ENCODE peak calls at places on chromosomes 7 and 10, in four cellular contexts. B is H7; X is T-helper 9 cell; F is central memory CD8-positive, alpha-beta T cell. O is an unnamed sample.

GRCh38 chr10:34507217-34507616 is 307.9 kb downstream of the PARD3 start:
- DNase-seq in X (no peak), F (no peak), B (no peak), O (peak)

GRCh38 chr7:91311844-91312243 is 47.6 kb downstream of the FZD1 start:
- DNase-seq in B (no peak), F (no peak), X (no peak), O (no peak)

GRCh38 chr7:111312966-111313365 is 222.0 kb downstream of the LRRN3 start:
- DNase-seq in B (no peak), F (no peak), X (no peak), O (peak)

GRCh38 chr10:12730809-12731519 is 270.5 kb downstream of the CCDC3 start:
- DNase-seq in F (no peak), X (no peak), B (no peak), O (no peak)

GRCh38 chr7:81457858-81458522 is 311.9 kb downstream of the HGF start:
- DNase-seq in X (no peak), F (no peak), B (no peak), O (peak)

GRCh38 chr7:24978837-24979469 is 1.0 kb downstream of the OSBPL3 start:
- DNase-seq in F (no peak), B (peak), X (no peak), O (peak)

GRCh38 chr10:15370212-15370740 is 813 bp downstream of the FAM171A1 start:
- DNase-seq in X (peak), F (no peak), B (peak), O (peak)

GRCh38 chr10:94991243-94991888 is 52.9 kb downstream of the CYP2C9 start:
- DNase-seq in X (no peak), B (no peak), F (no peak), O (peak)

GRCh38 chr10:78178940-78179339 is 145.3 kb downstream of the RPS24 start:
- DNase-seq in X (no peak), F (no peak), B (peak), O (peak)

GRCh38 chr10:103645141-103646054 is 151.9 kb downstream of the NEURL1 start:
- DNase-seq in F (no peak), X (no peak), B (no peak), O (no peak)

GRCh38 chr7:1276626-1277175 is 44.0 kb downstream of the UNCX start:
- DNase-seq in F (no peak), X (no peak), B (no peak), O (no peak)

GRCh38 chr10:70198696-70199466 is 28.6 kb upstream of the SAR1A start:
- DNase-seq in B (no peak), X (no peak), F (no peak), O (peak)

GRCh38 chr7:110557-111232 is 81.7 kb upstream of the FAM20C start:
- DNase-seq in B (no peak), X (no peak), F (no peak), O (no peak)

GRCh38 chr10:103636996-103637395 is 143.5 kb downstream of the NEURL1 start:
- DNase-seq in X (no peak), F (no peak), B (no peak), O (no peak)

O was measured in GM23338.